ENCODE peak calls at places on chromosomes 5 and 9, in eight cellular contexts. One of them, this sample, is unnamed.

GRCh38 chr5:136020383-136021015 is 8.3 kb upstream of the TGFBI start:
- DNase-seq in testis: no peak
- DNase-seq in kidney tubule cell: peak
- DNase-seq in right lobe of liver: no peak
- DNase-seq in foreskin fibroblast: peak
- DNase-seq in AML-193: peak
- DNase-seq in lung: no peak
- DNase-seq in choroid plexus epithelial cell: peak
- DNase-seq in this sample: peak

GRCh38 chr5:180289433-180289832 is 2.5 kb downstream of the MAPK9 start:
- DNase-seq in testis: peak
- DNase-seq in kidney tubule cell: peak
- DNase-seq in right lobe of liver: no peak
- DNase-seq in foreskin fibroblast: no peak
- DNase-seq in AML-193: no peak
- DNase-seq in lung: no peak
- DNase-seq in choroid plexus epithelial cell: no peak
- DNase-seq in this sample: no peak

GRCh38 chr9:133664651-133665050 is 28.5 kb downstream of the DBH start:
- DNase-seq in testis: peak
- DNase-seq in kidney tubule cell: no peak
- DNase-seq in right lobe of liver: no peak
- DNase-seq in foreskin fibroblast: no peak
- DNase-seq in AML-193: no peak
- DNase-seq in lung: no peak
- DNase-seq in choroid plexus epithelial cell: no peak
- DNase-seq in this sample: no peak

GRCh38 chr5:54135042-54135441 is 175.3 kb downstream of the ARL15 start:
- DNase-seq in testis: no peak
- DNase-seq in kidney tubule cell: peak
- DNase-seq in right lobe of liver: no peak
- DNase-seq in foreskin fibroblast: peak
- DNase-seq in AML-193: no peak
- DNase-seq in lung: no peak
- DNase-seq in choroid plexus epithelial cell: peak
- DNase-seq in this sample: no peak

GRCh38 chr5:172904643-172905345 is 54.4 kb upstream of the RPL26L1 start:
- DNase-seq in testis: peak
- DNase-seq in kidney tubule cell: peak
- DNase-seq in right lobe of liver: peak
- DNase-seq in foreskin fibroblast: peak
- DNase-seq in AML-193: no peak
- DNase-seq in lung: peak
- DNase-seq in choroid plexus epithelial cell: peak
- DNase-seq in this sample: peak

GRCh38 chr5:88674262-88675158 is 208.5 kb downstream of the MEF2C start:
- DNase-seq in testis: peak
- DNase-seq in kidney tubule cell: no peak
- DNase-seq in right lobe of liver: no peak
- DNase-seq in foreskin fibroblast: no peak
- DNase-seq in AML-193: no peak
- DNase-seq in lung: no peak
- DNase-seq in choroid plexus epithelial cell: no peak
- DNase-seq in this sample: peak

GRCh38 chr9:69411246-69411645 is 86.2 kb downstream of the ENTREP1 start:
- DNase-seq in testis: no peak
- DNase-seq in kidney tubule cell: no peak
- DNase-seq in right lobe of liver: no peak
- DNase-seq in foreskin fibroblast: no peak
- DNase-seq in AML-193: no peak
- DNase-seq in lung: no peak
- DNase-seq in choroid plexus epithelial cell: no peak
- DNase-seq in this sample: no peak

GRCh38 chr5:172373680-172374079 is 80.6 kb downstream of the SH3PXD2B start:
- DNase-seq in testis: no peak
- DNase-seq in kidney tubule cell: no peak
- DNase-seq in right lobe of liver: no peak
- DNase-seq in foreskin fibroblast: no peak
- DNase-seq in AML-193: no peak
- DNase-seq in lung: no peak
- DNase-seq in choroid plexus epithelial cell: no peak
- DNase-seq in this sample: no peak

GRCh38 chr5:37709020-37709419 is 130.8 kb downstream of the GDNF start:
- DNase-seq in testis: no peak
- DNase-seq in kidney tubule cell: no peak
- DNase-seq in right lobe of liver: no peak
- DNase-seq in foreskin fibroblast: no peak
- DNase-seq in AML-193: no peak
- DNase-seq in lung: no peak
- DNase-seq in choroid plexus epithelial cell: no peak
- DNase-seq in this sample: no peak

GRCh38 chr5:14081791-14082190 is 61.4 kb upstream of the TRIO start:
- DNase-seq in testis: no peak
- DNase-seq in kidney tubule cell: peak
- DNase-seq in right lobe of liver: no peak
- DNase-seq in foreskin fibroblast: no peak
- DNase-seq in AML-193: no peak
- DNase-seq in lung: no peak
- DNase-seq in choroid plexus epithelial cell: no peak
- DNase-seq in this sample: no peak

GRCh38 chr5:8227114-8227513 is 358.2 kb downstream of the MTRR start:
- DNase-seq in testis: no peak
- DNase-seq in kidney tubule cell: no peak
- DNase-seq in right lobe of liver: no peak
- DNase-seq in foreskin fibroblast: no peak
- DNase-seq in AML-193: no peak
- DNase-seq in lung: no peak
- DNase-seq in choroid plexus epithelial cell: no peak
- DNase-seq in this sample: no peak

GRCh38 chr9:110691002-110691549 is 22.5 kb downstream of the MUSK start:
- DNase-seq in testis: no peak
- DNase-seq in kidney tubule cell: no peak
- DNase-seq in right lobe of liver: no peak
- DNase-seq in foreskin fibroblast: peak
- DNase-seq in AML-193: no peak
- DNase-seq in lung: no peak
- DNase-seq in choroid plexus epithelial cell: peak
- DNase-seq in this sample: no peak

GRCh38 chr5:73826761-73827450 is 200.9 kb downstream of the ARHGEF28 start:
- DNase-seq in testis: peak
- DNase-seq in kidney tubule cell: peak
- DNase-seq in right lobe of liver: no peak
- DNase-seq in foreskin fibroblast: peak
- DNase-seq in AML-193: no peak
- DNase-seq in lung: no peak
- DNase-seq in choroid plexus epithelial cell: peak
- DNase-seq in this sample: peak

GRCh38 chr5:52710972-52711596 is 76.6 kb upstream of the ITGA1 start:
- DNase-seq in testis: no peak
- DNase-seq in kidney tubule cell: peak
- DNase-seq in right lobe of liver: no peak
- DNase-seq in foreskin fibroblast: no peak
- DNase-seq in AML-193: no peak
- DNase-seq in lung: no peak
- DNase-seq in choroid plexus epithelial cell: peak
- DNase-seq in this sample: no peak

GRCh38 chr5:54533541-54534179 is 16.1 kb downstream of the SNX18 start:
- DNase-seq in testis: peak
- DNase-seq in kidney tubule cell: peak
- DNase-seq in right lobe of liver: no peak
- DNase-seq in foreskin fibroblast: no peak
- DNase-seq in AML-193: no peak
- DNase-seq in lung: no peak
- DNase-seq in choroid plexus epithelial cell: no peak
- DNase-seq in this sample: no peak

GRCh38 chr5:65391591-65391990 is 90.1 kb downstream of the ADAMTS6 start:
- DNase-seq in testis: no peak
- DNase-seq in kidney tubule cell: no peak
- DNase-seq in right lobe of liver: no peak
- DNase-seq in foreskin fibroblast: peak
- DNase-seq in AML-193: no peak
- DNase-seq in lung: no peak
- DNase-seq in choroid plexus epithelial cell: peak
- DNase-seq in this sample: no peak

GRCh38 chr9:92714787-92715487 is 45.0 kb upstream of the IPPK start:
- DNase-seq in testis: peak
- DNase-seq in kidney tubule cell: no peak
- DNase-seq in right lobe of liver: no peak
- DNase-seq in foreskin fibroblast: no peak
- DNase-seq in AML-193: no peak
- DNase-seq in lung: no peak
- DNase-seq in choroid plexus epithelial cell: no peak
- DNase-seq in this sample: no peak

GRCh38 chr9:34637356-34638137 is at the start of gene SIGMAR1:
- DNase-seq in testis: peak
- DNase-seq in kidney tubule cell: peak
- DNase-seq in right lobe of liver: peak
- DNase-seq in foreskin fibroblast: peak
- DNase-seq in AML-193: peak
- DNase-seq in lung: peak
- DNase-seq in choroid plexus epithelial cell: peak
- DNase-seq in this sample: peak

GRCh38 chr9:137045294-137046093 is 483 bp downstream of the NPDC1 start:
- DNase-seq in testis: peak
- DNase-seq in kidney tubule cell: peak
- DNase-seq in right lobe of liver: no peak
- DNase-seq in foreskin fibroblast: peak
- DNase-seq in AML-193: no peak
- DNase-seq in lung: no peak
- DNase-seq in choroid plexus epithelial cell: peak
- DNase-seq in this sample: no peak

GRCh38 chr9:70427161-70427945 is 12.9 kb upstream of the KLF9 start:
- DNase-seq in testis: no peak
- DNase-seq in kidney tubule cell: no peak
- DNase-seq in right lobe of liver: no peak
- DNase-seq in foreskin fibroblast: no peak
- DNase-seq in AML-193: no peak
- DNase-seq in lung: no peak
- DNase-seq in choroid plexus epithelial cell: peak
- DNase-seq in this sample: no peak

GRCh38 chr5:138459311-138459710 is 6.0 kb upstream of the EGR1 start:
- DNase-seq in testis: no peak
- DNase-seq in kidney tubule cell: no peak
- DNase-seq in right lobe of liver: no peak
- DNase-seq in foreskin fibroblast: no peak
- DNase-seq in AML-193: no peak
- DNase-seq in lung: no peak
- DNase-seq in choroid plexus epithelial cell: no peak
- DNase-seq in this sample: no peak

GRCh38 chr5:149424371-149425315 is 45.6 kb upstream of the IL17B start:
- DNase-seq in testis: no peak
- DNase-seq in kidney tubule cell: no peak
- DNase-seq in right lobe of liver: no peak
- DNase-seq in foreskin fibroblast: no peak
- DNase-seq in AML-193: no peak
- DNase-seq in lung: no peak
- DNase-seq in choroid plexus epithelial cell: no peak
- DNase-seq in this sample: no peak

GRCh38 chr9:135105938-135106491 is 18.5 kb downstream of the OLFM1 start:
- DNase-seq in testis: no peak
- DNase-seq in kidney tubule cell: no peak
- DNase-seq in right lobe of liver: no peak
- DNase-seq in foreskin fibroblast: no peak
- DNase-seq in AML-193: no peak
- DNase-seq in lung: no peak
- DNase-seq in choroid plexus epithelial cell: no peak
- DNase-seq in this sample: no peak

GRCh38 chr5:9207820-9208418 is 338.0 kb downstream of the SEMA5A start:
- DNase-seq in testis: no peak
- DNase-seq in kidney tubule cell: peak
- DNase-seq in right lobe of liver: no peak
- DNase-seq in foreskin fibroblast: peak
- DNase-seq in AML-193: peak
- DNase-seq in lung: no peak
- DNase-seq in choroid plexus epithelial cell: peak
- DNase-seq in this sample: peak

GRCh38 chr9:92807757-92808725 is 43.4 kb upstream of the BICD2 start:
- DNase-seq in testis: no peak
- DNase-seq in kidney tubule cell: no peak
- DNase-seq in right lobe of liver: no peak
- DNase-seq in foreskin fibroblast: no peak
- DNase-seq in AML-193: no peak
- DNase-seq in lung: no peak
- DNase-seq in choroid plexus epithelial cell: no peak
- DNase-seq in this sample: no peak

GRCh38 chr9:93132287-93132927 is 1.6 kb downstream of the NINJ1 start:
- DNase-seq in testis: peak
- DNase-seq in kidney tubule cell: peak
- DNase-seq in right lobe of liver: peak
- DNase-seq in foreskin fibroblast: peak
- DNase-seq in AML-193: no peak
- DNase-seq in lung: no peak
- DNase-seq in choroid plexus epithelial cell: peak
- DNase-seq in this sample: peak